ENCODE peak calls at places on chromosomes 7 and 10, in nine cellular contexts. N is fibroblast of the aortic adventitia, W is pancreas, I is cardiac muscle cell, B is HFF-Myc, P is thoracic aorta, F is tibial artery, T is colonic mucosa, Q is PC-3. M is an unnamed sample.

GRCh38 chr7:21945374-21946227 is at the start of gene CDCA7L:
- DNase-seq in W (peak), B (peak), T (peak), Q (peak), I (peak), F (peak), N (peak), P (no peak), M (peak)

GRCh38 chr7:80779456-80779855 is 139.4 kb downstream of the SEMA3C start:
- DNase-seq in Q (peak), T (no peak), B (no peak), I (no peak), F (no peak), W (no peak), P (no peak), N (no peak), M (peak)

GRCh38 chr10:51368943-51369342 is 294.7 kb downstream of the PRKG1 start:
- DNase-seq in N (no peak), W (no peak), F (no peak), P (no peak), Q (peak), B (no peak), I (no peak), T (no peak), M (no peak)

GRCh38 chr10:60536529-60537114 is 146.9 kb upstream of the ANK3 start:
- DNase-seq in I (peak), B (peak), T (no peak), W (no peak), F (no peak), P (no peak), N (peak), Q (peak), M (peak)

GRCh38 chr10:63105811-63106755 is 27.0 kb upstream of the NRBF2 start:
- DNase-seq in T (peak), W (no peak), I (peak), P (peak), F (no peak), B (no peak), N (peak), Q (peak), M (peak)

GRCh38 chr7:95011156-95011928 is 103.9 kb downstream of the PPP1R9A start:
- DNase-seq in T (no peak), N (peak), W (no peak), B (no peak), Q (peak), P (no peak), I (peak), F (no peak), M (peak)

GRCh38 chr10:71253981-71254818 is 41.8 kb downstream of the UNC5B start:
- DNase-seq in F (no peak), Q (no peak), N (no peak), B (no peak), W (no peak), I (no peak), T (no peak), P (no peak), M (no peak)

GRCh38 chr10:129645487-129645886 is 178.4 kb downstream of the MGMT start:
- DNase-seq in I (no peak), P (no peak), Q (no peak), B (no peak), F (peak), W (no peak), N (no peak), T (no peak), M (no peak)

GRCh38 chr7:21580073-21580521 is 37.3 kb downstream of the DNAH11 start:
- DNase-seq in Q (peak), B (peak), W (no peak), P (no peak), I (peak), N (peak), F (no peak), T (no peak), M (peak)

GRCh38 chr7:122199171-122199570 is 55.1 kb upstream of the AASS start:
- DNase-seq in T (no peak), N (peak), I (peak), B (no peak), P (no peak), F (no peak), Q (peak), W (no peak), M (peak)

GRCh38 chr7:7851381-7851780 is 117.2 kb upstream of the GLCCI1 start:
- DNase-seq in N (no peak), Q (no peak), T (no peak), I (peak), F (no peak), P (no peak), B (no peak), W (no peak), M (peak)

GRCh38 chr10:25852364-25852941 is 81.6 kb upstream of the MYO3A start:
- DNase-seq in P (no peak), I (no peak), T (no peak), N (no peak), W (no peak), Q (no peak), B (no peak), F (no peak), M (no peak)

GRCh38 chr7:155759740-155760430 is 52.4 kb downstream of the SHH start:
- DNase-seq in I (no peak), F (no peak), B (no peak), P (no peak), N (no peak), Q (no peak), W (no peak), T (peak), M (no peak)

GRCh38 chr10:109992485-109992884 is 15.3 kb upstream of the ADD3 start:
- DNase-seq in Q (no peak), F (no peak), P (no peak), T (no peak), B (no peak), N (peak), I (peak), W (no peak), M (no peak)

GRCh38 chr10:69575164-69575722 is 2.0 kb upstream of the NEUROG3 start:
- DNase-seq in N (no peak), F (no peak), P (no peak), I (no peak), B (no peak), W (no peak), Q (no peak), T (no peak), M (no peak)

GRCh38 chr10:61819208-61819607 is 82.3 kb upstream of the ARID5B start:
- DNase-seq in I (no peak), F (no peak), B (no peak), W (no peak), Q (peak), N (no peak), P (no peak), T (no peak), M (no peak)

GRCh38 chr10:69693886-69694285 is 63.8 kb downstream of the FAM241B start:
- DNase-seq in F (no peak), Q (no peak), T (no peak), N (no peak), I (no peak), B (no peak), P (no peak), W (no peak), M (no peak)

GRCh38 chr7:106281919-106282318 is 2.9 kb downstream of the NAMPT start:
- DNase-seq in F (no peak), W (no peak), T (no peak), Q (no peak), I (no peak), P (no peak), N (no peak), B (no peak), M (no peak)

GRCh38 chr10:113690749-113691148 is 11.0 kb downstream of the CASP7 start:
- DNase-seq in F (no peak), P (no peak), Q (no peak), N (no peak), I (no peak), B (no peak), T (no peak), W (no peak), M (no peak)

GRCh38 chr10:113687041-113687440 is 7.3 kb downstream of the CASP7 start:
- DNase-seq in W (no peak), Q (no peak), N (no peak), F (no peak), P (no peak), I (no peak), T (no peak), B (no peak), M (no peak)

GRCh38 chr10:113691381-113691780 is 11.7 kb downstream of the CASP7 start:
- DNase-seq in B (no peak), I (no peak), N (no peak), F (no peak), P (no peak), Q (no peak), T (no peak), W (no peak), M (no peak)

GRCh38 chr10:113689574-113689973 is 9.9 kb downstream of the CASP7 start:
- DNase-seq in I (no peak), W (no peak), F (no peak), N (no peak), P (no peak), B (no peak), Q (no peak), T (no peak), M (no peak)

DNA sequence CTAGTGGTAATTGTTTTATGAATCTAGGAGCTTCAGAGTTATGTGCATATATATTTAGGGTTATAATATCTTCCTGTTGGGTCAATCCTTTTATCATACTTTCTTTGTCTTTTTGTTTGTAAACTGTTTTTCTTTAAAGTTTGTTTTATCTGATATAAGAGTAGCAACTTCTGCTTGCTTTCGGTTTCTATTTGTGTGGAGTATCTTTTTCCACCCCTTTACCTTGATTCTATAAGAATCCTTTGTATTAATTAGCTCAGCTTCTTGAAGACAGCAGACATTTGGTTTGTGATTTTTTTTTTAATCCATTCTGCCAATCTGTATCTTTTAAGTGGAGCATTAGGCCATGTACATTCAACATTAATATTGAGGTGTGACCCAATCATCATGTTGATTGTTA is 9.3 kb downstream of the CASP7 start:
- DNase-seq in W (no peak), N (no peak), I (no peak), T (no peak), P (no peak), F (no peak), Q (no peak), B (no peak), M (no peak)
- H3K4me3 ChIP-seq in W (no peak), N (no peak), I (no peak), T (no peak), P (no peak), F (no peak), Q (no peak), B (no peak), M (no peak)

DNA sequence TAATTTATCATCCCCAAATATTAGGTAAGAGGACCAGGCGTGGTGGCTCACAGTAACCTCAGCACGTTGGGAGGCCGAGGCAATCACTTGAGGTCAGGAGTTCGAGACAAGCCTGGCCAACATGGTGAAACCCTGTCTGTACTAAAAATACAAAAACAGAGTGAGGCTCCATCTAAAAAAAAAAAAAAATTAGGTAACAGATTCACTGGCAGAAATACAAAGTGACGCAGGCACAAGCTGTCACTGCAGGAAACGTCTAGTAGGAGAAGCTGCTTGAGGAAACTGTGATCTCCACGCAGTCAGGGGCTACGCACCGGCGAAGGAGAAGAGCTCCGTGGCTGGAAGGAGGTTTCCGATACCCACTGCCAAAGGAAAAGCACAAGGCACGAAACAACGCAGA is 50.1 kb downstream of the AMZ1 start:
- DNase-seq in P (no peak), Q (no peak), W (peak), I (peak), B (no peak), T (no peak), N (no peak), F (peak), M (no peak)
- TF ChIP-seq CTCF in P (no peak), Q (no peak), W (no peak), I (no peak), B (no peak), T (no peak), N (no peak), F (no peak), M (no peak)

GRCh38 chr7:145624618-145625017 is 492.0 kb upstream of the CNTNAP2 start:
- DNase-seq in B (no peak), I (no peak), N (peak), P (no peak), F (no peak), W (no peak), Q (peak), T (no peak), M (no peak)
- H3K4me3 ChIP-seq in B (no peak), I (no peak), N (no peak), P (no peak), F (no peak), W (no peak), Q (peak), T (no peak), M (no peak)

GRCh38 chr10:48701139-48701901 is 16.6 kb downstream of the WDFY4 start:
- DNase-seq in W (no peak), I (no peak), T (peak), F (no peak), P (no peak), Q (no peak), N (no peak), B (no peak), M (no peak)
- TF ChIP-seq CTCF in W (no peak), I (no peak), T (no peak), F (no peak), P (no peak), Q (peak), N (no peak), B (no peak), M (no peak)